ENCODE peak calls at places on chromosomes 3 and 15, in nine cellular contexts. P, X, B, L, A, K, R, J and T are unnamed samples.

GRCh38 chr3:106582151-106582550 is 713.3 kb upstream of the CBLB start:
- DNase-seq in A (no peak), J (no peak), X (no peak), L (no peak), B (no peak), K (no peak), R (no peak), P (no peak), T (no peak)

GRCh38 chr3:193775421-193776077 is 182.5 kb downstream of the OPA1 start:
- DNase-seq in K (no peak), P (no peak), R (no peak), X (no peak), B (no peak), A (no peak), L (no peak), J (no peak), T (no peak)

GRCh38 chr3:160023476-160023875 is 34.8 kb downstream of the IL12A start:
- DNase-seq in L (no peak), A (no peak), K (no peak), B (no peak), X (no peak), J (no peak), P (no peak), R (no peak), T (no peak)

GRCh38 chr15:99412626-99413025 is 153.2 kb upstream of the MEF2A start:
- DNase-seq in A (no peak), X (no peak), P (no peak), L (no peak), J (no peak), R (no peak), B (no peak), K (no peak), T (no peak)

GRCh38 chr15:77070180-77070499 is 769 bp downstream of the TSPAN3 start:
- DNase-seq in P (no peak), B (no peak), R (no peak), A (no peak), J (no peak), X (no peak), L (no peak), K (no peak), T (no peak)

GRCh38 chr3:32569540-32570425 is 875 bp downstream of the DYNC1LI1 start:
- DNase-seq in X (peak; percentile 48), K (peak; percentile 80), P (peak; percentile 18), L (peak; percentile 50), A (peak; percentile 20), B (peak; percentile 45), J (peak; percentile 51), R (no peak), T (peak; percentile 79)

GRCh38 chr15:66654718-66655375 is 47.2 kb upstream of the SMAD6 start:
- DNase-seq in L (no peak), P (no peak), J (no peak), K (no peak), B (no peak), A (peak; percentile 6), X (no peak), R (no peak), T (no peak)

GRCh38 chr15:78082106-78082742 is 4.7 kb upstream of the TBC1D2B start:
- DNase-seq in P (no peak), B (no peak), X (no peak), L (no peak), R (no peak), K (no peak), J (no peak), A (no peak), T (no peak)

GRCh38 chr15:85615930-85616329 is 178.8 kb downstream of the KLHL25 start:
- DNase-seq in R (no peak), L (peak; percentile 46), A (no peak), B (no peak), J (no peak), X (no peak), P (no peak), K (peak; percentile 63), T (no peak)

GRCh38 chr3:55330756-55331155 is 156.3 kb downstream of the WNT5A start:
- DNase-seq in B (no peak), K (peak; percentile 45), L (no peak), A (no peak), X (no peak), P (no peak), J (no peak), R (no peak), T (no peak)

GRCh38 chr3:153164009-153164550 is 2.1 kb downstream of the RAP2B start:
- DNase-seq in K (no peak), B (no peak), R (no peak), L (no peak), J (no peak), X (no peak), A (no peak), P (no peak), T (no peak)

GRCh38 chr15:55627730-55628368 is 39.7 kb upstream of the PYGO1 start:
- DNase-seq in L (no peak), A (no peak), K (peak; percentile 92), R (peak; percentile 4), J (no peak), X (no peak), B (no peak), P (no peak), T (no peak)

GRCh38 chr15:39908186-39908585 is 11.9 kb downstream of the GPR176 start:
- DNase-seq in X (no peak), A (no peak), P (no peak), B (peak; percentile 17), L (no peak), K (peak; percentile 64), R (no peak), J (no peak), T (no peak)

GRCh38 chr15:60414016-60414682 is 16.4 kb upstream of the ANXA2 start:
- DNase-seq in J (no peak), K (peak; percentile 35), A (no peak), R (no peak), P (no peak), X (no peak), B (no peak), L (no peak), T (no peak)

GRCh38 chr3:32147509-32147908 is 41.1 kb downstream of the GPD1L start:
- DNase-seq in A (no peak), B (no peak), J (no peak), P (no peak), L (no peak), X (no peak), R (no peak), K (no peak), T (no peak)

GRCh38 chr3:23666818-23667217 is 138.9 kb upstream of the UBE2E1 start:
- DNase-seq in J (no peak), A (no peak), B (no peak), L (no peak), R (no peak), X (no peak), P (no peak), K (no peak), T (no peak)

GRCh38 chr3:172334743-172335142 is 113.5 kb downstream of the GHSR start:
- DNase-seq in P (no peak), A (no peak), B (no peak), X (no peak), L (no peak), K (no peak), J (no peak), R (no peak), T (peak; percentile 74)

GRCh38 chr3:134476306-134476705 is 9.5 kb downstream of the ANAPC13 start:
- DNase-seq in A (no peak), R (no peak), B (no peak), P (no peak), K (peak; percentile 58), J (no peak), L (no peak), X (no peak), T (no peak)

GRCh38 chr3:29759021-29759359 is 478.1 kb downstream of the RBMS3 start:
- DNase-seq in J (no peak), P (no peak), X (no peak), L (no peak), B (no peak), R (no peak), K (peak; percentile 67), A (no peak), T (no peak)

GRCh38 chr3:122993573-122993972 is 34.0 kb downstream of the SEMA5B start:
- DNase-seq in J (no peak), R (peak; percentile 38), K (no peak), A (no peak), L (no peak), B (peak; percentile 76), X (no peak), P (no peak), T (no peak)

GRCh38 chr3:160968731-160969130 is 136.4 kb downstream of the B3GALNT1 start:
- DNase-seq in B (no peak), P (no peak), R (no peak), L (no peak), J (no peak), A (no peak), K (peak; percentile 27), X (no peak), T (no peak)

GRCh38 chr3:87503901-87504498 is 227.6 kb upstream of the POU1F1 start:
- DNase-seq in A (no peak), B (no peak), X (peak; percentile 25), J (peak; percentile 38), K (peak; percentile 76), L (peak; percentile 50), P (no peak), R (no peak), T (peak; percentile 56)

GRCh38 chr15:71997691-71998090 is 120.3 kb downstream of the MYO9A start:
- DNase-seq in K (peak; percentile 7), R (no peak), A (no peak), X (no peak), B (no peak), L (no peak), J (no peak), P (no peak), T (no peak)